ENCODE peak calls at places on chromosomes 4 and X, in four cellular contexts. U is stomach, H is colonic mucosa, Z is sigmoid colon. S is an unnamed sample.
A peak's percentile ranks its signal among the peaks of the same experiment; 100 is the strongest.

GRCh38 chrX:4175221-4175620 is 461.8 kb upstream of the PRKX start:
- DNase-seq in H (no peak), Z (no peak), U (no peak), S (no peak)

GRCh38 chr4:1403591-1404572 is 2.4 kb downstream of the NKX1-1 start:
- DNase-seq in H (peak; percentile 15), Z (peak; percentile 55), U (peak; percentile 17), S (peak; percentile 28)

GRCh38 chrX:53356186-53356585 is 66.3 kb downstream of the SMC1A start:
- DNase-seq in U (no peak), Z (no peak), H (no peak), S (no peak)

GRCh38 chrX:53669258-53669657 is 17.3 kb downstream of the HUWE1 start:
- DNase-seq in H (no peak), U (no peak), Z (no peak), S (no peak)

GRCh38 chrX:47815901-47816845 is 20.5 kb upstream of the ZNF81 start:
- DNase-seq in Z (no peak), H (peak; percentile 64), U (no peak), S (no peak)

GRCh38 chrX:12239356-12240082 is 101.2 kb downstream of the FRMPD4 start:
- DNase-seq in U (no peak), H (no peak), Z (no peak), S (no peak)

GRCh38 chr4:71004281-71004851 is 10.9 kb downstream of the DCK start:
- DNase-seq in Z (no peak), H (no peak), U (no peak), S (no peak)

GRCh38 chr4:189001283-189001970 is 862.2 kb downstream of the TRIML1 start:
- DNase-seq in Z (no peak), H (no peak), U (no peak), S (no peak)

GRCh38 chrX:153925739-153926593 is at the start of gene ARHGAP4:
- DNase-seq in H (no peak), Z (no peak), U (no peak), S (peak; percentile 63)

GRCh38 chr4:116126794-116127193 is 958.6 kb downstream of the TRAM1L1 start:
- DNase-seq in H (no peak), Z (no peak), U (no peak), S (no peak)

GRCh38 chr4:79209822-79210635 is 115.8 kb downstream of the NAA11 start:
- DNase-seq in H (peak; percentile 78), U (no peak), Z (peak; percentile 45), S (no peak)

GRCh38 chr4:5979981-5980380 is 38.2 kb downstream of the C4orf50 start:
- DNase-seq in Z (no peak), H (no peak), U (peak; percentile 24), S (no peak)

GRCh38 chrX:11704725-11705495 is 39.2 kb upstream of the ARHGAP6 start:
- DNase-seq in Z (no peak), U (no peak), H (no peak), S (no peak)

GRCh38 chr4:121199742-121200561 is 35.8 kb upstream of the TNIP3 start:
- DNase-seq in Z (no peak), H (no peak), U (no peak), S (no peak)

GRCh38 chr4:163071308-163071707 is 95.4 kb downstream of the NAF1 start:
- DNase-seq in Z (no peak), U (no peak), H (no peak), S (no peak)

GRCh38 chr4:165384608-165385007 is 5.8 kb downstream of the CPE start:
- DNase-seq in U (no peak), Z (no peak), H (no peak), S (no peak)

DNA sequence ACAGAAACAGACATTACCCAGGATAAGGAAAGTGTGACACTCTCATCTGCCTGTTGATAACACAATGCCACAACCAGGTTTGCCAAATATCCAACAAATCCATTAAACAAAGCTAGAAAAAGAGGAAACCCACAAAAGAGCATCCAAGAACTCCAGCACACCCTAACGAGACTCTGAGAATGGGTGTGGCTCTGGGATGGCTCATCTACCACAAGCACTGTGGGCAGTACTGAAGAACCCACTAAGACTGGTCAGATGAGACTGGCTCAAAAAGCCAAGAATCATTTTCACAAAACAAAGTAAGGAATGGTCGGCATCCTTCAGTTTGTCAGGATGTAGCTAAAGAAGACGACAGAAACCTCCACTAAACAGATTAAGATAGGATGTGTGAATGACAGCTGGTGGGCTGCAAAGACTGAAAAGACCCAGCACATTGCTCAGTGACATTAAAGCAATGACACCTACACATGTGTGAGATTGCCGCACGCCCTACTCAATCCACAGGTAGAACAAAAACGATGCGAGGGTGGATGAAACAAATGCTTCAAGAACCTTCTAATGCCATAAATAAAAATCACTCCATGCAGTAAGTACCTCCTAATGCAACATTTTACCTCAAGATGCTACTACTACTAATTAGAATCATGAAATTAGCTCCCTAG is 14.6 kb downstream of the ATP8A1 start:
- DNase-seq in Z (no peak), U (no peak), H (no peak), S (no peak)
- H3K4me1 ChIP-seq in Z (no peaks in the 10 kb centered on the region), U (peaks cover 10% of the 10 kb centered on the region), H (peaks cover 11% of the 10 kb centered on the region), S (peaks cover 42% of the 10 kb centered on the region)

DNA sequence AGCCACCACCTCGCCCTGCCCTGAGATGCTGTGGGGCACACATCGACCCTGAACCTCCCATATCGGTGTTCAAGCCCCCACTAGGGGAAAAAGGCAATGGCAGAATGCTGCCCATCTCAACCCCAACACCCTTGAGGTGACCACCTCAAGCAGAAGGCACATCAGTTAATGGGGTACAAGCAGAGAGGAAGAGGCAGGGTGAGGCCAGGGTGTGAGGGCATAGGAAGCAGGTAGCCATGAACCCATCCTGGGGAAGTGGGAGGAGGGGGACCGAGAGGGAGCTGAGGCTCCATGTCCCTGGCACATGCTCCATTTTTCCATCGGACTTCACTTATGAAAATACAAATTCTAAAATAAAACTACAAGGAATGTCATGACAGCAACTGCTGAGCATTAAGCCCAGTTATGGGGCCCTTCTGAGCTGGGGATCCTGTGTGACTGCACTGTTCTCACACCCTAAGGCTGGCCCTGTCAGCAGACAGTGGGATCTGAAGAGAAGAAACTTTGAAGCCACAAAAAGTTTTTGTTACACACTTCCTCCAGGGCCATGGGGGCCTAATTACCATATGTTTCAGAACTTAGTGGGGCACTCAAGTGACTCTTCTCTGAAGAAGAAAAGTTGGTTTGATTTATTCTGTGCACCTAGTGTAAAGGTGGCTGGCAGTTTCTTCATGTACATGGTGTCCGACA is 68.2 kb upstream of the FAM241A start:
- DNase-seq in H (no peak), U (no peak), Z (no peak), S (no peak)
- H3K4me1 ChIP-seq in H (no peaks in the 10 kb centered on the region), U (no peaks in the 10 kb centered on the region), Z (no peaks in the 10 kb centered on the region), S (no peaks in the 10 kb centered on the region)

GRCh38 chr4:94540476-94540875 is 88.7 kb downstream of the PDLIM5 start:
- DNase-seq in U (no peak), H (no peak), Z (no peak), S (no peak)

GRCh38 chr4:94548571-94548970 is 96.8 kb downstream of the PDLIM5 start:
- DNase-seq in U (no peak), Z (no peak), H (no peak), S (no peak)

GRCh38 chr4:94546949-94547348 is 95.2 kb downstream of the PDLIM5 start:
- DNase-seq in U (no peak), H (no peak), Z (no peak), S (no peak)

GRCh38 chr4:94545296-94545695 is 93.6 kb downstream of the PDLIM5 start:
- DNase-seq in H (no peak), U (no peak), Z (no peak), S (no peak)

GRCh38 chr4:94544811-94545210 is 93.1 kb downstream of the PDLIM5 start:
- DNase-seq in Z (no peak), H (no peak), U (no peak), S (no peak)
- H3K4me1 ChIP-seq in Z (peaks cover 16% of the 10 kb centered on the region), H (no peaks in the 10 kb centered on the region), U (peaks cover 31% of the 10 kb centered on the region), S (peaks cover 17% of the 10 kb centered on the region)

GRCh38 chr4:82362565-82362964 is 11.2 kb downstream of the HNRNPD start:
- DNase-seq in H (no peak), U (no peak), Z (no peak), S (no peak)

GRCh38 chr4:82360298-82361177 is 13.3 kb downstream of the HNRNPD start:
- DNase-seq in U (no peak), H (no peak), Z (no peak), S (no peak)

GRCh38 chr4:82358773-82359324 is 14.9 kb downstream of the HNRNPD start:
- DNase-seq in H (no peak), Z (no peak), U (no peak), S (no peak)

GRCh38 chr4:82367438-82368097 is 6.2 kb downstream of the HNRNPD start:
- DNase-seq in H (no peak), Z (no peak), U (no peak), S (no peak)

GRCh38 chr4:82363896-82364487 is 9.8 kb downstream of the HNRNPD start:
- DNase-seq in H (no peak), Z (no peak), U (no peak), S (no peak)
- H3K4me1 ChIP-seq in H (peaks cover 15% of the 10 kb centered on the region), Z (peaks cover 90% of the 10 kb centered on the region), U (peaks cover 100% of the 10 kb centered on the region), S (peaks cover 99% of the 10 kb centered on the region)

DNA sequence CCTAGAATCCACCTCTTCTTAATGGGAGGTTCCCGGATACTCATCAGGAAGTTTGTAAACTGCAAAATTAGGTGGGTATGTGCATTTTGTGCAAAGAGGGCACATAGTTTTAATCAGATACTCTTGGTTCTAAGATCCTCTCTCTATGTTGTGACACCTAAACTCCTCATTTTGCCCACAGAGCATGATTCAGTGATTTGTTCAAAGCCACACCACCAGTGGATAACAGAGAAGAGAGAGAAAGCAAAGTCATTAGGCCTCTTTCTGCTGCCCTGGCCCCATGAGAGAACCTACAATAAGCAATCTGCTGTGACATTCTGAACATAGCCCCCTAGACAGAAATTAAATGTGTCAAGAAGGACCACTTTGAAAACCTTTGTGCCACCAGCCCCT is 72.3 kb upstream of the STIM2 start:
- DNase-seq in U (no peak), H (no peak), Z (no peak), S (no peak)
- H3K4me1 ChIP-seq in U (peaks cover 18% of the 10 kb centered on the region), H (no peaks in the 10 kb centered on the region), Z (peaks cover 10% of the 10 kb centered on the region), S (peaks cover 18% of the 10 kb centered on the region)

GRCh38 chrX:9326369-9326768 is 138.5 kb upstream of the TBL1X start:
- DNase-seq in H (no peak), U (no peak), Z (no peak), S (no peak)

GRCh38 chrX:9327747-9328145 is 137.1 kb upstream of the TBL1X start:
- DNase-seq in Z (no peak), H (no peak), U (no peak), S (no peak)

GRCh38 chrX:9324676-9325075 is 140.2 kb upstream of the TBL1X start:
- DNase-seq in H (no peak), Z (no peak), U (no peak), S (no peak)

GRCh38 chrX:9329056-9329455 is 135.8 kb upstream of the TBL1X start:
- DNase-seq in Z (no peak), U (peak; percentile 70), H (no peak), S (peak; percentile 50)

DNA sequence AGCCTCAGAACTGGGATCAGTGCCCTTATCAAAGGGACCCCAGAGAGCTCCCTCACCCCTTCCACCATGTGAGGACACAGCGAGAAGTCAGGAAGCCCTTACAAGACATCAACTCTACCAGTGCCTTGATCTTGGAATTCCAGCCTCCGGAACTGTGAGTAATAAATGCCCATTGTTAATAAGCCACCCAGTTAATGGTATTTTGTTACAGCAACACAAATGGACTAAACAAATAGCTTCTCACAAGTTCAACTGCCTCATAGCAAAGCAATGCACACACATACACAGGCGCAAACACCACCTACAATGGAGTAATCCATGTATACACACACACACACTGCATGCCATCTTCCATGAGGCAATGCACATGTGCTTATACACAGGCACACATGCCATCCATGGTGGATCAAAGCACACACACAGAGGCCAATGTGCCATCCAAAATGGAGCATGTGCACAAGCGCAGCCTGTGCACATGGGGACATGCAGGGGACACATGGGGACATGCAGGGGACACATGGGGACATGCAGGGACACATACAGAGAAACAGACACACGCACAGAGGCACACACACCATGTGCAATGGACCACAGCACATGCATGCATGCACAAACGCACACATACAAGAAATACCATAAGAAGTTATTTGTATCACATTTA is 137.6 kb upstream of the TBL1X start:
- DNase-seq in U (no peak), Z (no peak), H (no peak), S (no peak)
- H3K4me1 ChIP-seq in U (no peaks in the 10 kb centered on the region), Z (no peaks in the 10 kb centered on the region), H (no peaks in the 10 kb centered on the region), S (no peaks in the 10 kb centered on the region)

S was measured in lower lobe of right lung.